ENCODE peak calls at places on chromosomes 13 and 19, in four cellular contexts. U is H1, K is GM12878, Z is HepG2. D is an unnamed sample.

GRCh38 chr13:102310691-102311432 is 91.0 kb downstream of the FGF14 start:
- DNase-seq in Z (no peak), K (no peak), U (no peak), D (no peak)

GRCh38 chr19:1979642-1980041 is 35.9 kb downstream of the BTBD2 start:
- DNase-seq in U (no peak), Z (no peak), K (no peak), D (no peak)

GRCh38 chr19:6457958-6458694 is 1.5 kb downstream of the SLC25A23 start:
- DNase-seq in U (no peak), K (peak; percentile 44), Z (no peak), D (no peak)

GRCh38 chr13:88217372-88217771 is 546.2 kb downstream of the SLITRK5 start:
- DNase-seq in U (no peak), K (no peak), Z (no peak), D (no peak)

GRCh38 chr19:27748551-27749152 is 1464.3 kb downstream of the UQCRFS1 start:
- DNase-seq in U (no peak), Z (no peak), K (no peak), D (no peak)

GRCh38 chr13:109833940-109834339 is 47.6 kb upstream of the IRS2 start:
- DNase-seq in U (no peak), K (no peak), Z (no peak), D (no peak)

GRCh38 chr13:33554919-33555791 is 262.8 kb upstream of the RFC3 start:
- DNase-seq in U (no peak), Z (no peak), K (no peak), D (no peak)

GRCh38 chr13:89746554-89746953 is 1600.9 kb upstream of the MIR17HG start:
- DNase-seq in K (no peak), Z (no peak), U (no peak), D (no peak)

GRCh38 chr13:97826421-97826965 is 127.0 kb upstream of the IPO5 start:
- DNase-seq in Z (no peak), U (no peak), K (no peak), D (no peak)

GRCh38 chr13:41139296-41139966 is 6.8 kb upstream of the KBTBD6 start:
- DNase-seq in U (no peak), Z (no peak), K (no peak), D (no peak)

GRCh38 chr19:3361384-3362216 is 4.8 kb upstream of the NFIC start:
- DNase-seq in Z (no peak), U (no peak), K (no peak), D (no peak)

GRCh38 chr19:57088125-57088524 is 31.7 kb upstream of the USP29 start:
- DNase-seq in K (no peak), U (no peak), Z (no peak), D (no peak)

GRCh38 chr19:3142938-3143337 is 7.1 kb downstream of the GNA15 start:
- DNase-seq in K (no peak), Z (no peak), U (no peak), D (no peak)

GRCh38 chr19:4149518-4150288 is 3.7 kb upstream of the CREB3L3 start:
- DNase-seq in U (no peak), Z (peak; percentile 75), K (no peak), D (peak; percentile 4)

GRCh38 chr19:1261512-1261862 is 7.6 kb upstream of the CIRBP start:
- DNase-seq in Z (no peak), U (no peak), K (no peak), D (no peak)

GRCh38 chr19:10286803-10287737 is at the start of gene ICAM4:
- DNase-seq in U (peak; percentile 80), K (no peak), Z (peak; percentile 63), D (peak; percentile 64)

GRCh38 chr19:2744113-2744512 is 4.3 kb upstream of the SLC39A3 start:
- DNase-seq in U (no peak), K (no peak), Z (no peak), D (no peak)

GRCh38 chr13:100210966-100211710 is 122.2 kb downstream of the PCCA start:
- DNase-seq in K (no peak), Z (no peak), U (no peak), D (no peak)
- TF ChIP-seq JUND in K (no peak), Z (no peak), U (no peak), D (no peak)

DNA sequence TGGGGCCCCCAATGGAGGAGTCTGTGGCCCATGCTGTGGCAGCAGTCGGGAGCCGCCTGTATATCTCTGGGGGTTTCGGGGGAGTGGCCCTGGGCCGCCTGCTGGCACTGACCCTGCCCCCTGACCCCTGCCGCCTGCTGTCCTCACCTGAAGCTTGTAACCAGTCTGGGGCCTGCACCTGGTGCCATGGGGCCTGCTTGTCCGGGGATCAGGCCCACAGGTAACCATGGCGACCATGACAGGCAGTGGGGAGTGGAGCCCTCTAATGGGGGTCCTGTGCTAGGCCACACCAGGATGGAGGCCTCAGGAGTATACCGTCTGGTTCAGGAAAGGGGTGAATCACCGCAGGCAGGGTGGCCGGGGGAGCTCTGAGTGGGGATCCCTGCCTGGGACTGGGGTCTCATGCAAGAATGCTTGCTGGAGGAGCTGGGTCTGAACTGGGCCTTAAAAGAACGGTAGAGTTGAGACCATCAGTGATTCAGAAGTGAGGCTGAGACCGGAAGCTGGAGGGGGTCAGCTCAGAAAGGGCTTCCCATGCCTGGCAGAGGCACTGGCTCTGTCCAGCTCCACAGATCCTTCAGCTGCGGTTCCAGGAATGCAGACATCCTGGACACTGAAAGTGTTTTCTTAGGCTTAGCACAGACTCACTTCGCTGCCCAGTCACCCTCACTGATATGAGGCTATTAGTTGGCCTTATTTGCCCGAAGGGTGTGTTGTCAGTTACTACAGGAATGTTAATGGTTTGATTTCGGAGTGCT is 29.1 kb downstream of the CNFN start:
- DNase-seq in U (peak; percentile 76), K (no peak), Z (no peak), D (peak; percentile 56)
- TF ChIP-seq TCF12 in U (no peak), K (no peak), Z (no peak), D (no peak)

GRCh38 chr13:96052655-96053002 is 572 bp downstream of the UGGT2 start:
- DNase-seq in K (peak; percentile 28), Z (peak; percentile 52), U (peak; percentile 70), D (peak; percentile 61)

DNA sequence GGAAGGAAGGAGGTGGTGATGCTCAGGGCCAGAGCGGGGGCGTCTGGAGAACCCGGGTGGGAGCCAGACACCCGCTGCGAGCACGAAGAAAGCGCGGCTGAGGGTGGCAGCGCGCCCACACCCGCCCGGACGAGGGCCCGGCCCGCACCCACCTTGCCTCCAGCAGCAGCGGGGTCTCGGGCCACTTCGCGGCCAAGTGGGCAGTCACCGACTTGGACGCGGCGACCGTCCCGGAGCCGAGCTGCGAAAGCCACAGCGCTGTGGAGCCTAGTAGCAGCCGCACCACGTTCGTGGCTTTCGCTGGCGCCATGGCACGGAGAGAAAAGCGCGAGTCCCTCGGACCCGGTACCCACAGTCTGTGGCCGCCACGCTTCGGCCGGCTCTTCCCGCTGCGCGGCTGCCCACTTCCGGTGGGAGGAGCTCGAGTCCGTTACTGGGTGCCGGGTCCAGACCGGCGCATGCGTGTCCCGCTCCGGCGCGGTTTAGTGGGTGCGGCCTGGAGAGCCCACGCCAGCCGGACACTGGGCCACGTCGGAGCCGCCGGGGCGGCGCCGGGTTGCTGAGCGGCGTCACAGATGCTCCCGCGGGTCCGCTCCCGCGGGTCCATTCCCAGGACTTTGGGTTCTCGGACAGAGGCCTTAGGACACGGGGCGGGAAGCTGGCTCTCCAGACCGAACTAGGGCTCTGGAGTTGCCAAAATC is at the start of gene UGGT2:
- DNase-seq in Z (peak; percentile 85), U (peak; percentile 88), K (peak; percentile 64), D (peak; percentile 99)
- TF ChIP-seq JUND in Z (no peak), U (no peak), K (no peak), D (no peak)

DNA sequence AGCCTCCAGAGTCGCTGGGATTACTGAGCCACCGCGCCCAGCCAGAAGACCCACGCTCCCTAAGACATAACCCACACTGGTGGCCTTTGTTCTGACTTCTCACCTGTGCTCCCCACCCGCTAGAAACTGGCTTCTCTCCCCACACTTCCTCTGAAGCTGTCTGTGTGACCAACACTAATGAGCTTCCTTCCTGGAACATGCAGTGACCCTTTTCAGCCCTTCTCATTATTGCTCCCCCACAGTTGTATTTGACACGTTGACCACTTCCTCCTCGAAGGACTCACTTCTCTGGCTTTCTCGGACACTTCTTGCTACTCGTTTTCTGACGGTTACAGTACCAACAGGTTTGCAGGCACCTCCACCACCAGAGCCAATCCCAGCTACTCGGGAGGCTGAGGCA is 10.9 kb downstream of the NCR1 start:
- DNase-seq in Z (no peak), K (peak; percentile 51), U (no peak), D (no peak)
- TF ChIP-seq TCF12 in Z (no peak), K (no peak), U (no peak), D (no peak)

GRCh38 chr19:17289489-17289888 is 7.8 kb downstream of the ANKLE1 start:
- DNase-seq in K (no peak), U (peak; percentile 92), Z (no peak), D (peak; percentile 96)
- TF ChIP-seq JUND in K (no peak), U (no peak), Z (no peak), D (no peak)

GRCh38 chr19:41322451-41322850 is 12.5 kb downstream of the CCDC97 start:
- DNase-seq in U (no peak), K (no peak), Z (no peak), D (no peak)

GRCh38 chr19:41324231-41324702 is 14.3 kb downstream of the CCDC97 start:
- DNase-seq in K (no peak), Z (no peak), U (no peak), D (no peak)

GRCh38 chr19:41323430-41324125 is 13.6 kb downstream of the CCDC97 start:
- DNase-seq in K (no peak), Z (peak; percentile 87), U (no peak), D (peak; percentile 84)

GRCh38 chr19:41321600-41322270 is 11.8 kb downstream of the CCDC97 start:
- DNase-seq in U (peak; percentile 80), K (no peak), Z (peak; percentile 82), D (peak; percentile 90)

DNA sequence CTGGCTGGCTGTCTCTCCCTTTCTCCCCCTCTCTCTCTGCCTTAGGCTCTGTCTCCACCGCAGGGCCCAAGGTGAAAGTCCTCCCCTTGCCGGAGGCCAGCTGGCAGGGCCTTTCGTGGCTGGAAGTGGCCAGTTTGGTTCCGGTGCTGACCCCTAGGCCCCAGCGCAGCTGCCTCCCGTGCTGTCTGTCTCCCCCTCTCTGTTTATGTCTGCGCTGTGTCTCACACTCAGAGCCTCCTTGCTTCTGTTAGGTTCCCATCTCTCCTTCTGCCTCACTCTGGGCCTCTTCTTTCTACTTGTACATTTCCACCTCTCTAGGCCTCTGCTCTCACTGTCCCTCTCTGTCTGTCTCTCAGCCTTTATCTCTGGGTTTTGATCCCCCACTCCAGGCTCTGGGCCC is 13.1 kb downstream of the CCDC97 start:
- DNase-seq in K (no peak), Z (no peak), U (no peak), D (no peak)
- TF ChIP-seq TCF12 in K (no peak), Z (no peak), U (no peak), D (no peak)